ENCODE peak calls at places on chromosomes 7 and 10, in six cellular contexts. A is lung, S is AG04450, D is NB4, T is HFFc6, N is nephron progenitor cell. F is an unnamed sample.

GRCh38 chr7:4759211-4759610 is 16.2 kb upstream of the AP5Z1 start:
- DNase-seq in T (no peak), A (no peak), D (no peak), S (no peak), N (no peak), F (no peak)

GRCh38 chr7:138837627-138838026 is 39.6 kb upstream of the ATP6V0A4 start:
- DNase-seq in N (no peak), A (peak; percentile 42), T (no peak), S (no peak), D (no peak), F (no peak)

GRCh38 chr7:37342665-37343471 is 105.8 kb downstream of the ELMO1 start:
- DNase-seq in S (no peak), N (no peak), T (no peak), A (no peak), D (peak; percentile 96), F (peak; percentile 47)

GRCh38 chr7:130372813-130373212 is 7.5 kb upstream of the CPA1 start:
- DNase-seq in A (no peak), N (no peak), S (no peak), D (no peak), T (no peak), F (no peak)

GRCh38 chr7:121872831-121873764 is at the start of gene PTPRZ1:
- DNase-seq in T (no peak), N (peak; percentile 83), D (no peak), A (no peak), S (no peak), F (peak; percentile 23)

GRCh38 chr10:131078131-131078881 is 233.2 kb downstream of the TCERG1L start:
- DNase-seq in S (no peak), D (no peak), N (no peak), A (no peak), T (no peak), F (no peak)

GRCh38 chr10:29026065-29026797 is 262.6 kb upstream of the LYZL1 start:
- DNase-seq in D (no peak), S (no peak), A (no peak), N (no peak), T (no peak), F (no peak)

GRCh38 chr10:4807803-4808507 is 18.1 kb upstream of the AKR1E2 start:
- DNase-seq in D (no peak), T (peak; percentile 77), S (peak; percentile 55), N (no peak), A (no peak), F (no peak)

GRCh38 chr10:87861566-87861952 is 1.8 kb downstream of the KLLN start:
- DNase-seq in N (peak; percentile 42), S (peak; percentile 53), T (peak; percentile 88), D (peak; percentile 96), A (peak; percentile 79), F (peak; percentile 71)

GRCh38 chr7:1007901-1008300 is 24.9 kb downstream of the CYP2W1 start:
- DNase-seq in A (no peak), N (no peak), D (no peak), S (no peak), T (no peak), F (no peak)

GRCh38 chr7:96426027-96426426 is 104.1 kb upstream of the SLC25A13 start:
- DNase-seq in S (no peak), T (no peak), N (no peak), A (no peak), D (no peak), F (no peak)

GRCh38 chr10:63466168-63466935 is 575 bp upstream of the JMJD1C start:
- DNase-seq in S (no peak), N (no peak), T (peak; percentile 38), A (no peak), D (peak; percentile 82), F (peak; percentile 54)

GRCh38 chr10:103861501-103861900 is 6.1 kb upstream of the SH3PXD2A start:
- DNase-seq in N (no peak), S (no peak), D (no peak), A (no peak), T (peak; percentile 82), F (no peak)

GRCh38 chr7:30321992-30322637 is 37.7 kb downstream of the ZNRF2 start:
- DNase-seq in A (no peak), T (no peak), N (no peak), S (no peak), D (peak; percentile 77), F (peak; percentile 33)

GRCh38 chr10:127041561-127041960 is 136.3 kb downstream of the DOCK1 start:
- DNase-seq in A (no peak), N (no peak), T (peak; percentile 88), D (no peak), S (peak; percentile 79), F (no peak)

GRCh38 chr7:22435105-22435504 is 64.9 kb downstream of the STEAP1B start:
- DNase-seq in S (no peak), A (no peak), T (no peak), D (no peak), N (no peak), F (peak; percentile 43)

GRCh38 chr7:54898659-54899340 is 120.0 kb upstream of the EGFR start:
- DNase-seq in A (no peak), T (no peak), S (no peak), N (no peak), D (no peak), F (no peak)

GRCh38 chr7:54904130-54904529 is 114.7 kb upstream of the EGFR start:
- DNase-seq in S (peak; percentile 74), T (peak; percentile 93), D (no peak), A (no peak), N (no peak), F (no peak)

GRCh38 chr7:54897891-54898290 is 120.9 kb upstream of the EGFR start:
- DNase-seq in D (no peak), A (no peak), N (no peak), T (no peak), S (no peak), F (no peak)

GRCh38 chr7:54904986-54905385 is 113.8 kb upstream of the EGFR start:
- DNase-seq in A (no peak), T (no peak), D (no peak), N (no peak), S (no peak), F (no peak)

GRCh38 chr7:54901840-54902239 is 117.0 kb upstream of the EGFR start:
- DNase-seq in A (no peak), S (no peak), T (no peak), N (no peak), D (no peak), F (no peak)
- TF ChIP-seq CTCF in A (no peak), S (no peak), T (no peak), N (no peak), D (no peak), F (no peak)

GRCh38 chr7:27156508-27156898 is at the start of gene HOXA7:
- DNase-seq in A (no peak), S (no peak), D (peak; percentile 37), N (peak; percentile 84), T (peak; percentile 82), F (no peak)

GRCh38 chr7:27156901-27157716 is 634 bp upstream of the HOXA7 start:
- DNase-seq in S (no peak), N (peak; percentile 20), D (no peak), T (no peak), A (no peak), F (no peak)

GRCh38 chr7:27154901-27155815 is 1.3 kb downstream of the HOXA7 start:
- DNase-seq in A (no peak), S (no peak), N (peak; percentile 53), D (peak; percentile 55), T (no peak), F (no peak)

GRCh38 chr7:27154369-27154768 is 2.0 kb upstream of the HOXA3 start:
- DNase-seq in T (no peak), N (peak; percentile 10), D (no peak), S (no peak), A (no peak), F (no peak)

GRCh38 chr7:27155816-27156507 is 513 bp downstream of the HOXA7 start:
- DNase-seq in S (no peak), N (peak; percentile 59), A (no peak), D (peak; percentile 56), T (no peak), F (no peak)
- TF ChIP-seq CTCF in S (no peak), N (no peak), A (no peak), D (no peak), T (no peak), F (no peak)

GRCh38 chr7:80916770-80917681 is 1.8 kb downstream of the SEMA3C start:
- DNase-seq in N (no peak), T (peak; percentile 79), S (no peak), A (no peak), D (peak; percentile 31), F (no peak)
- TF ChIP-seq CTCF in N (peak; percentile 24), T (peak; percentile 78), S (peak; percentile 60), A (no peak), D (no peak), F (no peak)

GRCh38 chr7:77348371-77348813 is 67.8 kb downstream of the GSAP start:
- DNase-seq in N (no peak), D (peak; percentile 37), S (peak; percentile 29), T (peak; percentile 36), A (no peak), F (no peak)
- TF ChIP-seq CTCF in N (no peak), D (no peak), S (peak; percentile 16), T (no peak), A (no peak), F (no peak)

GRCh38 chr7:98232276-98232585 is 19.8 kb downstream of the TECPR1 start:
- DNase-seq in N (no peak), D (no peak), A (no peak), T (no peak), S (no peak), F (no peak)
- TF ChIP-seq CTCF in N (no peak), D (no peak), A (no peak), T (no peak), S (no peak), F (no peak)

GRCh38 chr7:65976659-65977196 is 5.3 kb downstream of the GUSB start:
- DNase-seq in S (no peak), D (no peak), N (no peak), T (no peak), A (no peak), F (no peak)

GRCh38 chr7:65972976-65973375 is 9.0 kb downstream of the GUSB start:
- DNase-seq in A (no peak), T (no peak), N (no peak), D (no peak), S (no peak), F (no peak)

GRCh38 chr7:65974876-65975275 is 7.1 kb downstream of the GUSB start:
- DNase-seq in S (no peak), D (no peak), A (no peak), T (no peak), N (no peak), F (no peak)

GRCh38 chr7:65974191-65974801 is 7.7 kb downstream of the GUSB start:
- DNase-seq in D (no peak), S (no peak), A (no peak), T (no peak), N (no peak), F (no peak)

DNA sequence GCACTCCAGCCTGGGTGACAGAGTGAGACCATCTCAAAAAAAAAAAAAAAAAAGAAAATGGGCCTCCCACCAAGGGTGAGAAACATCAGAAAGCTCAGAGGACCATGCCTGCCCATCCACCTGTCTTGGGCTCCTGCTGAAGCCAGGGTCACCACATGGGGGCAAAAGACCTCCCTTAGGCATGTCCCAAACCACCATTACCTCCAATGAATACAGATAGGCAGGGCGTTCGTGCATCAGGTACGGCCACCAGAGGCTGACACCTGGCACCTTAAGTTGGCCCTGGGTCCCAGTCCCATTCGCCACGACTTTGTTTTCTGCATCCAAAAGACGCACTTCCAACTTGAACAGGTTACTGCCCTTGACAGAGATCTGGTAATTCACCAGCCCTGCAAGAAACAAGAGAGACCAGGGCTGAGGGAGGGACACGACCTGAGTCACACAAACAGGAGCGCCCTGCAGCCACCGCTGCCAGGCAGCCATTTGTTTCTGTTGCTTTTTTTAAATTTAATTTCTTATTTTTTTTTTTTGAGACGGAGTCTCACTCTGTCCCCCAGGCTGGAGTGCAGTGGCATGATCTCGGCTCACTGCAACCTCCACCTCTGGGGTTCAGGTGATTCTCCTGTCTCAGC is 6.1 kb downstream of the GUSB start:
- DNase-seq in T (no peak), D (no peak), N (no peak), S (no peak), A (no peak), F (no peak)
- TF ChIP-seq CTCF in T (no peak), D (no peak), N (no peak), S (no peak), A (no peak), F (no peak)

F was measured in GM20000.